ENCODE peak calls at places on chromosomes 6 and 20, in five cellular contexts. K is uterus, J is vagina, R is GM23338, D is iPS DF 6.9. G is an unnamed sample. For H3K4me1, the result is how much of the 10 kb centered on the place peaks cover.

GRCh38 chr6:4274382-4275082 is 139.2 kb upstream of the ECI2 start:
- DNase-seq in K (no peak), J (no peak), R (no peak), D (no peak), G (no peak)

GRCh38 chr6:89952696-89953095 is 58.4 kb downstream of the GJA10 start:
- DNase-seq in K (no peak), J (no peak), R (no peak), D (no peak), G (no peak)

GRCh38 chr6:128731249-128732165 is 151.4 kb upstream of the LAMA2 start:
- DNase-seq in K (no peak), J (no peak), R (peak), D (no peak), G (no peak)

GRCh38 chr20:46406986-46407670 is 713 bp upstream of the ELMO2 start:
- DNase-seq in K (peak), J (no peak), R (peak), D (no peak), G (peak)

GRCh38 chr6:47403801-47404200 is 73.8 kb upstream of the CD2AP start:
- DNase-seq in K (no peak), J (no peak), R (no peak), D (no peak), G (no peak)

GRCh38 chr6:4377635-4378034 is 242.3 kb upstream of the ECI2 start:
- DNase-seq in K (no peak), J (no peak), R (no peak), D (no peak), G (no peak)

GRCh38 chr20:32961956-32962517 is 42.2 kb downstream of the SUN5 start:
- DNase-seq in K (no peak), J (no peak), R (no peak), D (no peak), G (no peak)

GRCh38 chr20:19341348-19342053 is 129.1 kb downstream of the SLC24A3 start:
- DNase-seq in K (no peak), J (no peak), R (no peak), D (no peak), G (no peak)

GRCh38 chr6:154232013-154232920 is 124.3 kb downstream of the IPCEF1 start:
- DNase-seq in K (no peak), J (no peak), R (no peak), D (no peak), G (no peak)

GRCh38 chr20:40897177-40897700 is 131.4 kb upstream of the TOP1 start:
- DNase-seq in K (no peak), J (no peak), R (no peak), D (no peak), G (no peak)

GRCh38 chr20:54324041-54324440 is 116.2 kb downstream of the PFDN4 start:
- DNase-seq in K (no peak), J (no peak), R (no peak), D (no peak), G (no peak)

GRCh38 chr6:119078449-119079287 is at the start of gene FAM184A:
- DNase-seq in K (peak), J (no peak), R (peak), D (no peak), G (peak)

GRCh38 chr20:57118107-57118769 is 148.2 kb downstream of the BMP7 start:
- DNase-seq in K (no peak), J (no peak), R (peak), D (no peak), G (no peak)

GRCh38 chr6:29702519-29703103 is 20.6 kb upstream of the HLA-F start:
- DNase-seq in K (no peak), J (no peak), R (peak), D (peak), G (peak)

GRCh38 chr6:8085053-8085511 is 17.3 kb downstream of the EEF1E1 start:
- DNase-seq in K (no peak), J (no peak), R (no peak), D (no peak), G (peak)

GRCh38 chr20:44069203-44069931 is 117.6 kb downstream of the JPH2 start:
- DNase-seq in K (no peak), J (peak), R (no peak), D (no peak), G (no peak)
- H3K4me3 ChIP-seq in K (no peak), J (no peak), R (no peak), D (no peak), G (no peak)

DNA sequence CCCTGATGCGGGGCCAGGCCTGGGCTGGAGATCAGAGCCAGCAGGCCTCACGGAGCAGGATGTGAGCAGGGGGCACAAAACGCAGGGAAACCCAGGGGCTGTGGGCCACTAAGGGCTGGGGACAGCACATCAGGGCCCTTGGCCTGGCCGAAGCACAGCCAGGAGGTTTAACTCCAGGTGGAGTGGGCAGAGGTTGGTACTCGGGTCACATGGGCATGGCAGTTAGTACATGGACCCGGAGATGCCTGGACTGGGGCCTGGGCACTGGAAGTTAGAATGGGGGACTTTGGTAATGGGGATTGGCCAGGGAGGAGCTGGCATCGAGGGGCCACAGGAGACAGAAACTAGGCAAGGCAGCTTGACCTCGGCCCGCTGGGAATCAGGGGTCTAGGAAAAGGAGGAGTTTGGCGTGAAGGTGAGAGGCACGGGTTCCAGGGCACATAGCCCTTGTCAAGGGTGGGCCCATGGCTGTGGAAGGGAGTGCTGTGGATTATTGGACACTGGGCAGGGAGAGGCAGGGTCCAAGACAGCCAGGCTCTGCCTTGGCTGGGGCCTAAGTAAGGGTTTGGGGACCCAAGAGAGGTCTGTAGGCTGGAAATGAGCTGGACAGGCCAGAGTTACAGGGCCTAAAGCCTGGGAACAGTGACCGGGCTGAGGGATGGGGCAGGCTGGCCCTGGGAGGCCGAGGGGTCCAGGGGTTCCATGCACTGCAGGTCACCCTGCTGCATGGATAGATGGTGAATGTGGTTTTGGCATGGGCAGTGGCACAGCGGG is 41.6 kb upstream of the CD93 start:
- DNase-seq in K (no peak), J (no peak), R (no peak), D (no peak), G (peak)
- H3K4me1 ChIP-seq in K (under half), J (under half), R (under half), D (under half), G (under half)

GRCh38 chr6:144110210-144110609 is 14.8 kb upstream of the SF3B5 start:
- DNase-seq in K (no peak), J (no peak), R (no peak), D (no peak), G (no peak)
- H3K4me3 ChIP-seq in K (no peak), J (no peak), R (no peak), D (no peak), G (no peak)

DNA sequence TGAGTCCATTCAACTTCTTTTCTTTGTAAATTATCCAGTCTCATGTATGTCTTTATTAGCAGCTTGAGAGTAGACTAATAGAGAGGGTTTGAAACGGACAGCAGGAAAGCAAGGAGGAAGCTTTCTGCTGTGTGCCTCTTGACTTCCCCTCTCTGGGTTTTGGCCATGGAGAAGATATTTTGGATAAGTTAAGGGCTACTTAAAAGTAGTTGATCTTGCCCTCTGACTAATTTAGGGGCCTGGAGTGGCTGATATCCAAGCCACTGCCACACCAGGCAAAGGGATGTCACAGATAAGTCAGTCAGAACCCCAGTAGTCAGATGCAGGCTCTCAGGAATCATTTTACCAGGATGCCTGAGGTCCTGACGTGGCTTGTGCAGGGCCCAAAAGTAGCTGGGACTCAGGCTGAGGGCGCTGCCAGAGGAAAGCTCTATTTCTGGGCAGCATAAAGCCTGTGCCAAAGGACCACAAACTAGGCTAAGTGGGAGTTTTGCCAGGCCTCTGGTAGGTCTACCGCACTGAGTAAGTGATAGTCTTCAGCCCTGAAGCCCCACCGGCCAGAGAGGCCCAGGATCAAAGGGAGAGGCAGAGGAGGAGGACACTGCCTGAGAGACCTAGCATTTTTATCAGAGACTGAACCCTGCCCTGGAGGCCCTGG is 41.6 kb upstream of the IYD start:
- DNase-seq in K (no peak), J (no peak), R (no peak), D (no peak), G (no peak)
- H3K4me1 ChIP-seq in K (under half), J (under half), R (under half), D (under half), G (under half)

GRCh38 chr20:58985656-58986055 is 4.6 kb downstream of the NELFCD start:
- DNase-seq in K (no peak), J (no peak), R (no peak), D (no peak), G (no peak)

GRCh38 chr20:58981564-58982364 is 708 bp downstream of the NELFCD start:
- DNase-seq in K (no peak), J (peak), R (peak), D (no peak), G (no peak)

GRCh38 chr20:58984691-58985090 is 3.6 kb downstream of the NELFCD start:
- DNase-seq in K (no peak), J (peak), R (no peak), D (no peak), G (no peak)

GRCh38 chr20:58980711-58981563 is at the start of gene NELFCD:
- DNase-seq in K (peak), J (peak), R (peak), D (peak), G (peak)

DNA sequence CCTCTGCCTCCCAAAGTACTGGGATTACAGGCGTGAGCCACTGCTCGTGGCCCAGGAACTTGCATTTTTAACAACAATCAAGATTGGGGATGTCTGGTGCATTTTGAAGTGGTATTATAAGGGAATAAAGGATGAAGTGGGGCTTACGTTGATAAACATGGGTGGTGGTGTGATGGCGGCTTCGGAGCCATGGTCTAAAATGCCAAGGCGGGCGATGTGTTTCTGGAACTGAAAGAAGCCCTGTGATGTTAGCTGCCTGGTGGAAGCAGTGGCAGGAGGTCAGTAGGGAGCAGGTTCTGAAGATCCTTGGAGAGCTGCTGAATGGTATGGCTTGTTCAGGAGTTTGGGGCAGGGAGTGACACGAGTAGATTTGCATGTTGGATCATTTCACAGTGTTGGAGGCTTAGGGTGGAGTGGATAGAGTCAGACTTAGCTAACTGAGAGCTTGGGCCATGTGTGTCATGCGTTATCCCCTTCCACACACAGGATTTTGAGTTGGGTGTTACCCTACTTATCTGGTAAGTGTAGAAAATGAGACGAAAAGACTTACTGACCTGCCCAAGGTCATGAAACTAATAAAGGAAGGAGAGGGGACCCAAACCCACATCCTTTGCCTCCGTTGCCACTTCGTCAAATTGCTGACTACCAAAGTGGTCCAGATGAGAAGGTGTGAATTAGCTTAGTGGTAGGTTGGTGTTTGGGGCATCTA is 1.5 kb downstream of the NELFCD start:
- DNase-seq in K (no peak), J (peak), R (no peak), D (no peak), G (no peak)
- H3K4me3 ChIP-seq in K (no peak), J (peak), R (peak), D (no peak), G (no peak)

GRCh38 chr6:93210908-93211307 is 208.5 kb downstream of the EPHA7 start:
- DNase-seq in K (no peak), J (no peak), R (peak), D (no peak), G (no peak)
- H3K4me1 ChIP-seq in K (under half), J (under half), R (under half), D (under half), G (under half)

GRCh38 chr6:27293436-27294152 is 18.5 kb downstream of the POM121L2 start:
- DNase-seq in K (no peak), J (no peak), R (peak), D (no peak), G (no peak)
- H3K4me3 ChIP-seq in K (no peak), J (no peak), R (peak), D (peak), G (peak)

GRCh38 chr20:58244517-58245030 is 16.1 kb upstream of the ANKRD60 start:
- DNase-seq in K (no peak), J (no peak), R (no peak), D (no peak), G (no peak)

GRCh38 chr20:58246346-58246745 is 17.9 kb upstream of the ANKRD60 start:
- DNase-seq in K (no peak), J (no peak), R (peak), D (no peak), G (no peak)

GRCh38 chr20:58245931-58246330 is 17.5 kb upstream of the ANKRD60 start:
- DNase-seq in K (no peak), J (no peak), R (no peak), D (no peak), G (no peak)

GRCh38 chr20:58243653-58244410 is 15.4 kb upstream of the ANKRD60 start:
- DNase-seq in K (no peak), J (no peak), R (no peak), D (no peak), G (no peak)

GRCh38 chr20:58245181-58245891 is 16.9 kb upstream of the ANKRD60 start:
- DNase-seq in K (no peak), J (no peak), R (no peak), D (no peak), G (no peak)
- H3K4me1 ChIP-seq in K (under half), J (under half), R (under half), D (under half), G (under half)